ENCODE peak calls at places on chromosomes 11 and 22, in seven cellular contexts. E is breast epithelium; B is lung; A is gastrocnemius medialis; F is psoas muscle; X is CD8-positive, alpha-beta T cell; Y is A549. O is an unnamed sample.

GRCh38 chr11:62858201-62858600 is 18.8 kb upstream of the WDR74 start:
- DNase-seq in E (no peak), B (no peak), A (no peak), F (no peak), X (no peak), Y (no peak), O (no peak)

GRCh38 chr11:215581-216037 is 8.1 kb downstream of the RIC8A start:
- DNase-seq in E (no peak), B (no peak), A (no peak), F (no peak), X (no peak), Y (no peak), O (no peak)

GRCh38 chr11:99368579-99368978 is 347.8 kb downstream of the CNTN5 start:
- DNase-seq in E (no peak), B (no peak), A (no peak), F (no peak), X (no peak), Y (no peak), O (no peak)

GRCh38 chr11:80034801-80035200 is 594.0 kb upstream of the TENM4 start:
- DNase-seq in E (no peak), B (no peak), A (no peak), F (no peak), X (no peak), Y (no peak), O (no peak)

GRCh38 chr11:42976636-42977217 is 335.1 kb upstream of the API5 start:
- DNase-seq in E (no peak), B (no peak), A (no peak), F (no peak), X (no peak), Y (no peak), O (no peak)

GRCh38 chr22:32203181-32204105 is 1.4 kb downstream of the RFPL2 start:
- DNase-seq in E (no peak), B (peak; percentile 27), A (no peak), F (peak; percentile 38), X (no peak), Y (peak; percentile 3), O (no peak)

GRCh38 chr11:102912482-102912830 is 37.7 kb upstream of the MMP12 start:
- DNase-seq in E (no peak), B (no peak), A (no peak), F (no peak), X (no peak), Y (no peak), O (no peak)

GRCh38 chr11:16511807-16512114 is 155.4 kb upstream of the SOX6 start:
- DNase-seq in E (no peak), B (no peak), A (no peak), F (no peak), X (no peak), Y (no peak), O (no peak)

GRCh38 chr22:29873943-29874342 is 9.0 kb upstream of the MTMR3 start:
- DNase-seq in E (no peak), B (no peak), A (no peak), F (no peak), X (no peak), Y (no peak), O (no peak)

GRCh38 chr11:19595840-19596751 is 116.5 kb upstream of the NAV2 start:
- DNase-seq in E (no peak), B (no peak), A (no peak), F (peak; percentile 63), X (no peak), Y (peak; percentile 38), O (peak; percentile 81)

GRCh38 chr11:3995307-3995706 is 99.3 kb upstream of the RRM1 start:
- DNase-seq in E (no peak), B (no peak), A (no peak), F (no peak), X (no peak), Y (no peak), O (no peak)

GRCh38 chr11:130337281-130338089 is 22.8 kb upstream of the ZBTB44 start:
- DNase-seq in E (no peak), B (no peak), A (no peak), F (no peak), X (no peak), Y (no peak), O (no peak)

GRCh38 chr11:132205006-132205405 is 834.6 kb downstream of the NTM start:
- DNase-seq in E (no peak), B (no peak), A (no peak), F (no peak), X (no peak), Y (no peak), O (no peak)

GRCh38 chr11:29159552-29160465 is 857.0 kb downstream of the KCNA4 start:
- DNase-seq in E (no peak), B (peak; percentile 31), A (no peak), F (no peak), X (no peak), Y (peak; percentile 78), O (no peak)

GRCh38 chr11:26143553-26144308 is 188.2 kb upstream of the ANO3 start:
- DNase-seq in E (no peak), B (no peak), A (no peak), F (no peak), X (no peak), Y (no peak), O (no peak)

GRCh38 chr11:3853935-3854659 is 1.4 kb upstream of the STIM1 start:
- DNase-seq in E (peak; percentile 46), B (no peak), A (peak; percentile 82), F (peak; percentile 89), X (peak; percentile 70), Y (no peak), O (peak; percentile 45)

GRCh38 chr11:45158210-45158644 is 11.8 kb downstream of the PRDM11 start:
- DNase-seq in E (no peak), B (no peak), A (no peak), F (no peak), X (no peak), Y (no peak), O (no peak)

DNA sequence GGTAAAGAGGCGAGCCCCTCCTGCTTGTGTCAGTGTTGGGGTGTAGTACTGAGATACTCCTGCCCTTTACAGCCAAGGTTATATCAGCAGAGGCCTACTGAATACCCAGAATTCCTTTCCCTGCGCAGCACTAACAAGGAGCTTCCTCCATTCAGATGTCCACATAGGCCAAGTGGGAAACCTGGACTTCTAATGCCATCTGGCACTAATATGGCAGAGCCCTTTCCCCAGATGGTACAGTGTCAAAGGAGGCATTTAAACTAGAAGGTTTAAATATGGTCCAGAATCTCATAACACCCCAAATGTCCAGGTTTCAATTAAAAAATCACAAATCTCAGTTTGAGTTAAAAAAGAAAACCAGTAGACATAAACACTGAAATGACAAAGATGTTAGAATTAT is 68.8 kb downstream of the USP47 start:
- DNase-seq in E (no peak), B (no peak), A (no peak), F (no peak), X (no peak), Y (no peak), O (no peak)
- H3K9me3 ChIP-seq in E (no peaks in the 10 kb centered on the region), B (no peaks in the 10 kb centered on the region), A (no peaks in the 10 kb centered on the region), F (no peaks in the 10 kb centered on the region), X (no peaks in the 10 kb centered on the region), Y (no peaks in the 10 kb centered on the region), O (no peaks in the 10 kb centered on the region)

DNA sequence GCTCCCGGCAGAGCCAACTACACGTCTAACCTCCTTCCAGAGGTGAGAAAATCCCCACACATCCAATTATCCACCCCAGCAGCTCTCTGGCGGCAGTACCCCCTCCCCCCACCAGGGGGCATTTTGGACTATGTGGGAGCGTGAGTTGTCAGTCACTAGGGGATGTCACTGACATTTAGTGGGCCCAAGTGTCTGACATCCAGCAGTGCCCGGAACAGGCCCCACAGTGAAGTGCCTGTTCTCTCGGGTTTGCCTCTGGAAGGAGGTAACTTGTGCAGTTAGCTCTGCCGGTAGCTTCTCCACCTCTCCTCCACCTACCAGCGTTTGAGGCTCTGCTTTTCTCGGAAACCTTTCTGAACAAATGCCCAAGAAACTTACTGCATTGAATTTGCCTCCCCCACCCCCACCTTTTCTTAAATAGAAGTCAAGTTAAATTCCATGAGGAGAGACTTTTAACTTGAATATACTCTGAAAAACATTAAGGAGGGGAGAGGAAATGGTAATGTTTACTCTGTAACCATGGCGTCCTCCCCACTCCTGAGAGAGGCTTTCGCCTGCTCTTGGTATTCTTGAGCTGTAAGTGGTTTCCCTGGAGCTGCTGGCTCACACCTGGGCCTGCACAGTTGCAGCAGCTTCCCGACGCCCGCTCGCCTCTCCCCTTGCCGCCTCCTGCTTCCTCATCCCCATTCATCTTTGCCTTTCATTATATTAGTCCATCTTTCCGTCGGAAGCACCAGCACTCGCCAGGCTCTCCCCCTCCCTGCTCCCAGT is 112.8 kb downstream of the WNT7B start:
- DNase-seq in E (peak; percentile 50), B (peak; percentile 80), A (no peak), F (peak; percentile 79), X (peak; percentile 73), Y (peak; percentile 62), O (peak; percentile 65)
- H3K27ac ChIP-seq in E (peak overlapping the region; percentile 25), B (no peak overlapping the region), A (no peak overlapping the region), F (no peak overlapping the region), X (no peak overlapping the region), Y (peak overlapping the region; percentile 74), O (no peak overlapping the region)

GRCh38 chr11:35330156-35330889 is 89.0 kb downstream of the SLC1A2 start:
- DNase-seq in E (no peak), B (no peak), A (no peak), F (no peak), X (no peak), Y (no peak), O (no peak)
- H3K9me3 ChIP-seq in E (no peaks in the 10 kb centered on the region), B (no peaks in the 10 kb centered on the region), A (no peaks in the 10 kb centered on the region), F (no peaks in the 10 kb centered on the region), X (no peaks in the 10 kb centered on the region), Y (no peaks in the 10 kb centered on the region), O (no peaks in the 10 kb centered on the region)

GRCh38 chr11:66059966-66060680 is 8.0 kb downstream of the SF3B2 start:
- DNase-seq in E (no peak), B (no peak), A (no peak), F (no peak), X (no peak), Y (no peak), O (no peak)

GRCh38 chr11:66063900-66064299 is 6.2 kb upstream of the PACS1 start:
- DNase-seq in E (no peak), B (no peak), A (no peak), F (no peak), X (no peak), Y (no peak), O (no peak)

GRCh38 chr11:66064571-66064970 is 5.5 kb upstream of the PACS1 start:
- DNase-seq in E (no peak), B (no peak), A (no peak), F (no peak), X (no peak), Y (no peak), O (no peak)

GRCh38 chr11:66061268-66061667 is 8.8 kb upstream of the PACS1 start:
- DNase-seq in E (no peak), B (no peak), A (no peak), F (no peak), X (no peak), Y (no peak), O (no peak)

DNA sequence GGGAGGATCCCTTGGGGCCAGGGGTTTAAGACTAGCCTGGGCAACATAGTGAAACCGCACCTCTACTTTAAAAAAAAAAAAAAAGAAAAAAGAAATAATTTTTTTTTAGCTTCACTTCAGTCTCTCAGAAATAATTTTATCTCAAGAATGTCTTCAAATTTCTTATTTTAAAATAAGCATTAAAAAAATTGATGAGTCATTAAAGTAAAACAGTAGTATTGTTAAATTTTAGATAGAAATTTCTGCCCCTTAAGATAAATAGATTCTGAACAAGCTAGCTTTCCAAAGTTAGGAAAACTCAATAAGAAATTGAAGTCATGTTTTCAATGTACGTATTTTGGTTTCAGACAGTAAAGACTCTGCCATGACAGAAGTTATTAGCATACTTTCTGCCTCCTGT is 7.7 kb upstream of the PACS1 start:
- DNase-seq in E (no peak), B (no peak), A (no peak), F (no peak), X (no peak), Y (no peak), O (no peak)
- H3K27ac ChIP-seq in E (no peak overlapping the region), B (no peak overlapping the region), A (no peak overlapping the region), F (no peak overlapping the region), X (no peak overlapping the region), Y (no peak overlapping the region), O (no peak overlapping the region)